ENCODE peak calls at places on chromosomes 2 and 18, in seven cellular contexts. F, N, P, Y, H, R and G are unnamed samples.

GRCh38 chr2:101790416-101790815 is 92.9 kb downstream of the MAP4K4 start:
- DNase-seq in F (no peak), N (no peak), P (no peak), Y (no peak), H (no peak), R (no peak), G (no peak)

GRCh38 chr2:63790913-63791312 is 50.8 kb upstream of the UGP2 start:
- DNase-seq in F (no peak), N (peak; percentile 57), P (peak; percentile 37), Y (no peak), H (no peak), R (no peak), G (peak; percentile 78)

GRCh38 chr18:63831080-63831788 is 56.0 kb downstream of the SERPINB7 start:
- DNase-seq in F (no peak), N (no peak), P (no peak), Y (peak; percentile 19), H (no peak), R (no peak), G (peak; percentile 47)

GRCh38 chr2:166361351-166362153 is 14.2 kb downstream of the SCN9A start:
- DNase-seq in F (no peak), N (peak; percentile 30), P (peak; percentile 69), Y (no peak), H (no peak), R (no peak), G (peak; percentile 33)

GRCh38 chr18:70450658-70451253 is 161.9 kb downstream of the SOCS6 start:
- DNase-seq in F (no peak), N (no peak), P (no peak), Y (no peak), H (no peak), R (no peak), G (no peak)

GRCh38 chr2:126662623-126663022 is 6.7 kb downstream of the GYPC start:
- DNase-seq in F (no peak), N (no peak), P (no peak), Y (no peak), H (no peak), R (no peak), G (no peak)

GRCh38 chr2:32402087-32402486 is 45.3 kb downstream of the BIRC6 start:
- DNase-seq in F (no peak), N (no peak), P (no peak), Y (no peak), H (no peak), R (no peak), G (no peak)

GRCh38 chr2:101337877-101338276 is 29.4 kb upstream of the RNF149 start:
- DNase-seq in F (no peak), N (no peak), P (peak; percentile 57), Y (no peak), H (no peak), R (no peak), G (no peak)

GRCh38 chr18:77262655-77263470 is 13.2 kb downstream of the GALR1 start:
- DNase-seq in F (no peak), N (peak; percentile 39), P (no peak), Y (no peak), H (no peak), R (no peak), G (no peak)

GRCh38 chr2:44974064-44974715 is 32.7 kb downstream of the SIX3 start:
- DNase-seq in F (no peak), N (peak; percentile 58), P (no peak), Y (no peak), H (no peak), R (no peak), G (peak; percentile 77)

GRCh38 chr2:188176626-188177025 is 115.0 kb upstream of the GULP1 start:
- DNase-seq in F (no peak), N (no peak), P (no peak), Y (no peak), H (no peak), R (no peak), G (no peak)

GRCh38 chr2:58042486-58042970 is 4.1 kb upstream of the VRK2 start:
- DNase-seq in F (no peak), N (peak; percentile 80), P (peak; percentile 95), Y (no peak), H (no peak), R (no peak), G (peak; percentile 92)

GRCh38 chr2:145503511-145503910 is 983.6 kb upstream of the ZEB2 start:
- DNase-seq in F (no peak), N (peak; percentile 4), P (no peak), Y (no peak), H (no peak), R (no peak), G (no peak)

GRCh38 chr2:61161888-61162287 is at the start of gene C2orf74:
- DNase-seq in F (no peak), N (no peak), P (no peak), Y (no peak), H (no peak), R (no peak), G (no peak)

GRCh38 chr2:238489896-238490295 is 63.2 kb downstream of the ASB1 start:
- DNase-seq in F (no peak), N (no peak), P (no peak), Y (no peak), H (no peak), R (peak; percentile 23), G (no peak)

GRCh38 chr18:13621886-13622619 is 104.3 kb downstream of the FAM210A start:
- DNase-seq in F (no peak), N (no peak), P (no peak), Y (no peak), H (no peak), R (no peak), G (no peak)

GRCh38 chr2:238039985-238040384 is 20.8 kb upstream of the SCLY start:
- DNase-seq in F (no peak), N (no peak), P (no peak), Y (no peak), H (no peak), R (no peak), G (no peak)

GRCh38 chr2:162126145-162126926 is 25.7 kb downstream of the GCG start:
- DNase-seq in F (no peak), N (no peak), P (peak; percentile 57), Y (peak; percentile 48), H (no peak), R (no peak), G (no peak)

GRCh38 chr18:10702196-10702595 is 176.4 kb downstream of the NAPG start:
- DNase-seq in F (no peak), N (no peak), P (no peak), Y (no peak), H (no peak), R (no peak), G (no peak)

GRCh38 chr2:235087812-235088607 is 136.2 kb downstream of the SH3BP4 start:
- DNase-seq in F (peak; percentile 26), N (peak; percentile 18), P (no peak), Y (no peak), H (peak; percentile 70), R (peak; percentile 51), G (no peak)
- TF ChIP-seq CTCF in F (peak; percentile 40), N (no peak), P (peak; percentile 18), Y (no peak), H (peak; percentile 6), R (no peak), G (no peak)

DNA sequence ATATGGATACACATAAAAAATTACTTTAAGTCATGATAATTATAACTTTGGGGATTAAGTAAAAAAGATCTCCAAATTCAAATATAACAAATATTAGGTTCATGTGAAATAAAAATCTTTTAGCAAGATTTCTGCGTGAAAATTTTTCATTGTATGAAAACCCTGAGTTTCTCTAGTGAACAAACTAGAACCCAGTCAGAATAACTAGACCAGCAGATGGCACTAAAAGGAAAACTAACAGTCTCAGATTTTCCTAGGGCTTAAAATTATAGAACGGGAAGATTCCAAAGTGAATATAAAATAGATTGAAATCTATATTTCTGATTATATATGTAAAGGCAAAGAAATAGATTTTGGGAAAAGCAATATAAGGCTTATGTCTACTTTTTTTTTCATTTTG is 43.3 kb downstream of the TMEM200C start:
- DNase-seq in F (no peak), N (no peak), P (no peak), Y (no peak), H (no peak), R (no peak), G (no peak)
- TF ChIP-seq CTCF in F (no peak), N (peak; percentile 53), P (no peak), Y (no peak), H (no peak), R (no peak), G (no peak)

DNA sequence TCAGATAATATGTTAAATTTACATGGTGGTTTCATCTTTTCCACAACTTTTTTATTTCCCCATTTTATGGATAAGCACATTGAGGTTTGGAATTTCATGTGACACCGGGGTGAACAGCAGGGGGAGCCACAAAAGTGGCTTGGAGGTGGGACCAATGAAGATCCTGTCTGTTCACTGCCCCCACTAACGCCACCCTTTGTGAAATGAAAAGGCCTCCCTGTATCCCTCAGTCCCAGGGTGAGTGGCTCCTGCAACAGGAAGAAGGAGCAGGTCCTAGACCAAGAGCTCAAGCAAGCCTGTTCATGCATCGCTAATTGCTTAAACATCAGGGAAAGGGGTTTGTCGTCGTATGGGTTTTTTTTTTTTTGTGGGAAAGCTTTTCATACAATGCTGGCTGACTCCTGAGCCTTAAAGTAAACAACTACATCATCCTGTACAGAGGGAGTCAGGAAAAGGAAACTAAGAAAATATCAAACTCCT is 267.8 kb upstream of the EPAS1 start:
- DNase-seq in F (no peak), N (no peak), P (peak; percentile 96), Y (no peak), H (peak; percentile 48), R (no peak), G (peak; percentile 2)
- TF ChIP-seq CTCF in F (no peak), N (no peak), P (peak; percentile 32), Y (no peak), H (peak; percentile 44), R (no peak), G (no peak)

GRCh38 chr2:231411237-231411636 is 15.7 kb downstream of the B3GNT7 start:
- DNase-seq in F (no peak), N (no peak), P (no peak), Y (no peak), H (no peak), R (no peak), G (no peak)

GRCh38 chr2:231411871-231412615 is 16.5 kb downstream of the B3GNT7 start:
- DNase-seq in F (peak; percentile 83), N (peak; percentile 92), P (peak; percentile 81), Y (peak; percentile 94), H (peak; percentile 88), R (peak; percentile 85), G (peak; percentile 83)

GRCh38 chr2:231412616-231412963 is 17.1 kb downstream of the B3GNT7 start:
- DNase-seq in F (no peak), N (no peak), P (no peak), Y (no peak), H (no peak), R (no peak), G (no peak)

GRCh38 chr2:231409773-231410172 is 14.3 kb downstream of the B3GNT7 start:
- DNase-seq in F (no peak), N (no peak), P (no peak), Y (no peak), H (peak; percentile 4), R (no peak), G (no peak)

DNA sequence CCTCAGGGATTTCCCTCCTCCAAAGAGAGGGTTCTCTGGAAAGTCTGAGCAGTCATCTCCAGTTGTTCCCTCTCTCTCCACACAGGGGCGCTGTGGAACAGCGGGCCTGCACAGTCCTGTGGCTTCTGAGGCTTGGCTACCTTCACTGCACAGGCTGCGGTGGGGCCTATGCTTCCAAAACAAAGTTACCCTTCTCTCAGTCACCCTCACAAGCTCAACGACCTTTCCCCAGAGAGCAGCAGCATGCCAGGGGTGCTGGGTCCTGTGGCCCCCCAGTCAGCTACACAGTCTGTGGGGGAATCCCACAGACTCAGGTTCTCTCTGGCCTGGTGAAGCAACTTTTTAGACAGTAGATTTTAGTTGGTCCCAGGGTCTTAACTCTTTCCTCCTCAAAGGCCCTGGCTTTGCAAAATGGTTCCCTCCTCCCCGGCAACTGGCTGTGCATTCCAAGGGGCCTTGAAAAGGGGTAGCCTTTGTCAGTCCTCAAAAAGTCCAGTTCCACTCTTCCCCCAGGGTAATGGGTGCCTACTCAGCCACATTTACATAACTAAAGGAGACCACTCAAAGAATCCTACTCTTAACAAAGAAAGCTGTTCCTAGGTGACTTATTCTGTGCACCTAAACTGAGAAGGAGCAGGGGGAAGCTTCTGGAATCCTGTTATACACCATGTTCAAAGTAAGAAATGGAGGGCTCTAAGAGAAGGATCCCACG is 14.9 kb downstream of the B3GNT7 start:
- DNase-seq in F (no peak), N (no peak), P (no peak), Y (no peak), H (peak; percentile 12), R (no peak), G (no peak)
- TF ChIP-seq CTCF in F (peak; percentile 24), N (peak; percentile 46), P (peak; percentile 8), Y (no peak), H (no peak), R (no peak), G (peak; percentile 30)